ENCODE peak calls at places on chromosomes 12 and 14, in ten cellular contexts. One of them, this sample, is unnamed.

GRCh38 chr14:50342211-50343080 is 30.3 kb downstream of the DMAC2L start:
- DNase-seq in A549: peak
- DNase-seq in neural progenitor cell: peak
- DNase-seq in AG04450: no peak
- DNase-seq in heart left ventricle: peak
- DNase-seq in naive thymus-derived CD4-positive, alpha-beta T cell: peak
- DNase-seq in CD8-positive, alpha-beta T cell: peak
- DNase-seq in heart right ventricle: peak
- DNase-seq in RWPE2: no peak
- DNase-seq in fibroblast of lung: peak
- DNase-seq in this sample: peak

GRCh38 chr12:106078358-106079025 is 60.3 kb downstream of the NUAK1 start:
- DNase-seq in heart left ventricle: peak
- DNase-seq in RWPE2: no peak
- DNase-seq in CD8-positive, alpha-beta T cell: no peak
- DNase-seq in naive thymus-derived CD4-positive, alpha-beta T cell: no peak
- DNase-seq in heart right ventricle: peak
- DNase-seq in neural progenitor cell: no peak
- DNase-seq in A549: peak
- DNase-seq in fibroblast of lung: peak
- DNase-seq in AG04450: no peak
- DNase-seq in this sample: peak

GRCh38 chr12:46110220-46110700 is 119.9 kb upstream of the SCAF11 start:
- DNase-seq in heart right ventricle: peak
- DNase-seq in RWPE2: no peak
- DNase-seq in AG04450: no peak
- DNase-seq in CD8-positive, alpha-beta T cell: no peak
- DNase-seq in heart left ventricle: peak
- DNase-seq in fibroblast of lung: no peak
- DNase-seq in A549: no peak
- DNase-seq in neural progenitor cell: no peak
- DNase-seq in naive thymus-derived CD4-positive, alpha-beta T cell: no peak
- DNase-seq in this sample: no peak

GRCh38 chr14:30903285-30904124 is 29.1 kb downstream of the COCH start:
- DNase-seq in heart left ventricle: no peak
- DNase-seq in A549: no peak
- DNase-seq in AG04450: no peak
- DNase-seq in RWPE2: no peak
- DNase-seq in heart right ventricle: no peak
- DNase-seq in CD8-positive, alpha-beta T cell: no peak
- DNase-seq in fibroblast of lung: no peak
- DNase-seq in naive thymus-derived CD4-positive, alpha-beta T cell: no peak
- DNase-seq in neural progenitor cell: no peak
- DNase-seq in this sample: no peak

GRCh38 chr12:1013618-1014489 is 22.8 kb downstream of the ERC1 start:
- DNase-seq in fibroblast of lung: peak
- DNase-seq in heart right ventricle: no peak
- DNase-seq in naive thymus-derived CD4-positive, alpha-beta T cell: no peak
- DNase-seq in heart left ventricle: no peak
- DNase-seq in RWPE2: peak
- DNase-seq in CD8-positive, alpha-beta T cell: no peak
- DNase-seq in AG04450: peak
- DNase-seq in neural progenitor cell: no peak
- DNase-seq in A549: no peak
- DNase-seq in this sample: no peak

GRCh38 chr14:104420990-104421389 is 158.6 kb upstream of the C14orf180 start:
- DNase-seq in A549: no peak
- DNase-seq in fibroblast of lung: no peak
- DNase-seq in neural progenitor cell: no peak
- DNase-seq in RWPE2: no peak
- DNase-seq in heart right ventricle: no peak
- DNase-seq in AG04450: no peak
- DNase-seq in naive thymus-derived CD4-positive, alpha-beta T cell: no peak
- DNase-seq in CD8-positive, alpha-beta T cell: peak
- DNase-seq in heart left ventricle: no peak
- DNase-seq in this sample: no peak

GRCh38 chr12:104890463-104891096 is 67.5 kb downstream of the SLC41A2 start:
- DNase-seq in heart right ventricle: no peak
- DNase-seq in fibroblast of lung: no peak
- DNase-seq in heart left ventricle: no peak
- DNase-seq in CD8-positive, alpha-beta T cell: no peak
- DNase-seq in AG04450: no peak
- DNase-seq in A549: no peak
- DNase-seq in RWPE2: no peak
- DNase-seq in naive thymus-derived CD4-positive, alpha-beta T cell: no peak
- DNase-seq in neural progenitor cell: no peak
- DNase-seq in this sample: no peak

GRCh38 chr12:5430639-5431603 is 987 bp upstream of the NTF3 start:
- DNase-seq in A549: no peak
- DNase-seq in AG04450: no peak
- DNase-seq in naive thymus-derived CD4-positive, alpha-beta T cell: no peak
- DNase-seq in fibroblast of lung: no peak
- DNase-seq in neural progenitor cell: peak
- DNase-seq in heart right ventricle: no peak
- DNase-seq in heart left ventricle: no peak
- DNase-seq in RWPE2: no peak
- DNase-seq in CD8-positive, alpha-beta T cell: no peak
- DNase-seq in this sample: no peak

GRCh38 chr12:102120886-102121285 is 903 bp downstream of the PARPBP start:
- DNase-seq in naive thymus-derived CD4-positive, alpha-beta T cell: no peak
- DNase-seq in neural progenitor cell: peak
- DNase-seq in A549: peak
- DNase-seq in fibroblast of lung: peak
- DNase-seq in CD8-positive, alpha-beta T cell: no peak
- DNase-seq in AG04450: no peak
- DNase-seq in heart left ventricle: no peak
- DNase-seq in heart right ventricle: no peak
- DNase-seq in RWPE2: no peak
- DNase-seq in this sample: no peak

GRCh38 chr12:109542014-109542413 is 31.3 kb downstream of the MMAB start:
- DNase-seq in heart right ventricle: no peak
- DNase-seq in fibroblast of lung: peak
- DNase-seq in AG04450: no peak
- DNase-seq in heart left ventricle: no peak
- DNase-seq in naive thymus-derived CD4-positive, alpha-beta T cell: no peak
- DNase-seq in neural progenitor cell: no peak
- DNase-seq in RWPE2: no peak
- DNase-seq in CD8-positive, alpha-beta T cell: no peak
- DNase-seq in A549: no peak
- DNase-seq in this sample: no peak

GRCh38 chr12:105281694-105282049 is 45.7 kb upstream of the APPL2 start:
- DNase-seq in CD8-positive, alpha-beta T cell: no peak
- DNase-seq in heart left ventricle: no peak
- DNase-seq in neural progenitor cell: no peak
- DNase-seq in naive thymus-derived CD4-positive, alpha-beta T cell: no peak
- DNase-seq in AG04450: no peak
- DNase-seq in fibroblast of lung: no peak
- DNase-seq in A549: peak
- DNase-seq in heart right ventricle: no peak
- DNase-seq in RWPE2: no peak
- DNase-seq in this sample: no peak

GRCh38 chr12:125024949-125025563 is 31.6 kb downstream of the BRI3BP start:
- DNase-seq in heart left ventricle: no peak
- DNase-seq in neural progenitor cell: no peak
- DNase-seq in heart right ventricle: no peak
- DNase-seq in naive thymus-derived CD4-positive, alpha-beta T cell: no peak
- DNase-seq in CD8-positive, alpha-beta T cell: no peak
- DNase-seq in A549: no peak
- DNase-seq in AG04450: no peak
- DNase-seq in fibroblast of lung: no peak
- DNase-seq in RWPE2: no peak
- DNase-seq in this sample: no peak

GRCh38 chr14:72780771-72781170 is 113.1 kb downstream of the DPF3 start:
- DNase-seq in neural progenitor cell: no peak
- DNase-seq in heart left ventricle: no peak
- DNase-seq in A549: no peak
- DNase-seq in AG04450: no peak
- DNase-seq in naive thymus-derived CD4-positive, alpha-beta T cell: no peak
- DNase-seq in fibroblast of lung: peak
- DNase-seq in RWPE2: no peak
- DNase-seq in CD8-positive, alpha-beta T cell: no peak
- DNase-seq in heart right ventricle: no peak
- DNase-seq in this sample: no peak

GRCh38 chr12:3122841-3123678 is 45.9 kb downstream of the TSPAN9 start:
- DNase-seq in heart right ventricle: peak
- DNase-seq in A549: no peak
- DNase-seq in AG04450: no peak
- DNase-seq in fibroblast of lung: peak
- DNase-seq in CD8-positive, alpha-beta T cell: no peak
- DNase-seq in naive thymus-derived CD4-positive, alpha-beta T cell: no peak
- DNase-seq in RWPE2: no peak
- DNase-seq in neural progenitor cell: no peak
- DNase-seq in heart left ventricle: peak
- DNase-seq in this sample: no peak

GRCh38 chr12:54019924-54020586 is 8.2 kb upstream of the HOXC6 start:
- DNase-seq in CD8-positive, alpha-beta T cell: no peak
- DNase-seq in AG04450: no peak
- DNase-seq in RWPE2: no peak
- DNase-seq in A549: no peak
- DNase-seq in neural progenitor cell: no peak
- DNase-seq in heart right ventricle: peak
- DNase-seq in fibroblast of lung: no peak
- DNase-seq in naive thymus-derived CD4-positive, alpha-beta T cell: no peak
- DNase-seq in heart left ventricle: no peak
- DNase-seq in this sample: no peak

DNA sequence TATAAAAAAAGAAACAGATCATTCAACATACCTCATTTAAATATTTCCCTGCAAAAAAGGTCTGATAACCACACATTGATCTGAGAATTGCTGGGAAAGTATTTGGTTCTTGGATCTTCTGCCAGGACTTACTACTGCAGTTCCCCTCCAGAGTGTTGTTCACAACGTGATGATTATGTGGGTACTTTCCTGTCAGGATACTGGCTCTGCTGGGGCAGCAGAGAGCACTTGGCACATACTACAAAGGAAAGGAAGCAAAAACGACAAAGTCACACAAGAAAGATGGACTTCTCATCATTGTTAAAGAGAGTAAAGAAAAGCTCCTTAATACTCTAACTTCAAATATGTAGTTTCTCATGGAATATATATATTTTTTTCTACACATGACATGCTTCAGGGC is 11.5 kb downstream of the GNS start:
- DNase-seq in heart right ventricle: no peak
- DNase-seq in AG04450: no peak
- DNase-seq in neural progenitor cell: no peak
- DNase-seq in RWPE2: no peak
- DNase-seq in fibroblast of lung: no peak
- DNase-seq in naive thymus-derived CD4-positive, alpha-beta T cell: no peak
- DNase-seq in heart left ventricle: no peak
- DNase-seq in A549: no peak
- DNase-seq in CD8-positive, alpha-beta T cell: no peak
- DNase-seq in this sample: no peak
- H3K27ac ChIP-seq in heart right ventricle: peak
- H3K27ac ChIP-seq in AG04450: no peak
- H3K27ac ChIP-seq in neural progenitor cell: no peak
- H3K27ac ChIP-seq in RWPE2: peak
- H3K27ac ChIP-seq in fibroblast of lung: no peak
- H3K27ac ChIP-seq in naive thymus-derived CD4-positive, alpha-beta T cell: no peak
- H3K27ac ChIP-seq in heart left ventricle: no peak
- H3K27ac ChIP-seq in A549: no peak
- H3K27ac ChIP-seq in CD8-positive, alpha-beta T cell: no peak
- H3K27ac ChIP-seq in this sample: no peak

DNA sequence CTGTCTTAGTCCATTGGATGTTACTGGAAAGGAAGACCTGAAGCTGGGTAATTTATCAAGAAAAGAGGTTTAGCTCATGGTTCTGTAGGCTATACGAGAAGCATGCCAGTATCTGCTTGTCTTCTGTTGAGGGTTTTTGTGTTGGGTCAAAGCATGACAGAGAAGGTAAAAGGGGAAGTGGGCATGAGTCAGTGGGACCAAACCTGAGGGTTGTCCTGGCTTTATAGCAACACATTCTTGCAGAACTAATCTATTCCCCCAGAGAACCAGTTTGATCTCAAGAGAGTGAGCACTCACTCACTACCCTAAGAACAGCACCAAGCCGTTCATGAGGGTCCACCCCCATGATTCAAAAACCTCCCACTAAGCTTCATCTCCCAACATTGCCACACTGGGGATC is 19.0 kb upstream of the KRAS start:
- DNase-seq in RWPE2: no peak
- DNase-seq in naive thymus-derived CD4-positive, alpha-beta T cell: no peak
- DNase-seq in fibroblast of lung: no peak
- DNase-seq in CD8-positive, alpha-beta T cell: no peak
- DNase-seq in heart right ventricle: no peak
- DNase-seq in AG04450: no peak
- DNase-seq in neural progenitor cell: no peak
- DNase-seq in A549: no peak
- DNase-seq in heart left ventricle: no peak
- DNase-seq in this sample: no peak
- H3K27ac ChIP-seq in RWPE2: no peak
- H3K27ac ChIP-seq in naive thymus-derived CD4-positive, alpha-beta T cell: no peak
- H3K27ac ChIP-seq in fibroblast of lung: no peak
- H3K27ac ChIP-seq in CD8-positive, alpha-beta T cell: no peak
- H3K27ac ChIP-seq in heart right ventricle: no peak
- H3K27ac ChIP-seq in AG04450: no peak
- H3K27ac ChIP-seq in neural progenitor cell: no peak
- H3K27ac ChIP-seq in A549: no peak
- H3K27ac ChIP-seq in heart left ventricle: no peak
- H3K27ac ChIP-seq in this sample: no peak

GRCh38 chr14:95185452-95186392 is 28.4 kb upstream of the DICER1 start:
- DNase-seq in naive thymus-derived CD4-positive, alpha-beta T cell: no peak
- DNase-seq in CD8-positive, alpha-beta T cell: no peak
- DNase-seq in neural progenitor cell: no peak
- DNase-seq in heart left ventricle: peak
- DNase-seq in A549: no peak
- DNase-seq in AG04450: no peak
- DNase-seq in fibroblast of lung: peak
- DNase-seq in RWPE2: no peak
- DNase-seq in heart right ventricle: peak
- DNase-seq in this sample: no peak
- H3K27ac ChIP-seq in naive thymus-derived CD4-positive, alpha-beta T cell: no peak
- H3K27ac ChIP-seq in CD8-positive, alpha-beta T cell: no peak
- H3K27ac ChIP-seq in neural progenitor cell: no peak
- H3K27ac ChIP-seq in heart left ventricle: peak
- H3K27ac ChIP-seq in A549: no peak
- H3K27ac ChIP-seq in AG04450: no peak
- H3K27ac ChIP-seq in fibroblast of lung: no peak
- H3K27ac ChIP-seq in RWPE2: no peak
- H3K27ac ChIP-seq in heart right ventricle: peak
- H3K27ac ChIP-seq in this sample: peak

DNA sequence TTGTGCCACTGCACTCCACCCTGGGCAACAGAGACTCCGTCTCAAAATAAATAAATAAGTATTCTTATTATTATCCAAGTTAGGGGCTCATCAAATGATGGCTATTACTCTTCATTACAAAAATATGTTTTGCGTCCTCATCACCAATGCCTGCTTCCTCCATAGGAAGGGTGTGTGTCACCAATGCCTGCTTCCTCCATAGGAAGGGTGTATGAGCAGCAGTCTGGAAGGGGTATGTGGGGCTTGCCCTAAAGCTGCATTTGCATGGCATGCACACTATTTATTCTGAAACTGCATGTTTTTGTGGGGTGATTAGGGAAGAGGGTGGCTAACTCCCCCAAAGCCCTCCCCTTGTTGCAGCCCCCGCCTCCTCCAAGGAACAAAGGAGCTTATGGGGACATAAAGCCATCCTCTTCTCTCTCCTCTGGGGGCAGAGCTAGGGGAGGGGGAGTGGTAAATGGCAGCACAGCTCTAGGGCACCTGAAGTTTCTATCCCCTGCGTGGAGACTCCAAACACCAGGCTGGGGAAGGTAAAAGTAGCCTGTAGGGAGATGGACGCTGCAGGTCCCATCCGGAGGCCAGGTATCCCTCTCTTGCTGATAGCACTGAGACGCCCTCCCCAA is 1.3 kb downstream of the CAMKK2 start:
- DNase-seq in CD8-positive, alpha-beta T cell: no peak
- DNase-seq in fibroblast of lung: no peak
- DNase-seq in neural progenitor cell: peak
- DNase-seq in A549: peak
- DNase-seq in heart left ventricle: no peak
- DNase-seq in AG04450: no peak
- DNase-seq in heart right ventricle: no peak
- DNase-seq in naive thymus-derived CD4-positive, alpha-beta T cell: no peak
- DNase-seq in RWPE2: no peak
- DNase-seq in this sample: peak
- H3K27ac ChIP-seq in CD8-positive, alpha-beta T cell: no peak
- H3K27ac ChIP-seq in fibroblast of lung: peak
- H3K27ac ChIP-seq in neural progenitor cell: no peak
- H3K27ac ChIP-seq in A549: peak
- H3K27ac ChIP-seq in heart left ventricle: peak
- H3K27ac ChIP-seq in AG04450: no peak
- H3K27ac ChIP-seq in heart right ventricle: peak
- H3K27ac ChIP-seq in naive thymus-derived CD4-positive, alpha-beta T cell: peak
- H3K27ac ChIP-seq in RWPE2: peak
- H3K27ac ChIP-seq in this sample: peak